ENCODE peak calls at places on chromosomes 4 and X, in four cellular contexts. One of them, this sample, is unnamed.
A peak's percentile ranks its signal among the peaks of the same experiment; 100 is the strongest.

GRCh38 chr4:25439913-25440477 is 62.9 kb downstream of the ANAPC4 start:
- DNase-seq in left lung: no peak
- DNase-seq in mammary epithelial cell: peak; percentile 41
- DNase-seq in Caco-2: peak; percentile 53
- DNase-seq in this sample: peak; percentile 55

GRCh38 chr4:133186845-133187244 is 37.8 kb downstream of the PCDH10 start:
- DNase-seq in left lung: no peak
- DNase-seq in mammary epithelial cell: no peak
- DNase-seq in Caco-2: no peak
- DNase-seq in this sample: no peak

GRCh38 chr4:80197601-80198444 is 520 bp downstream of the PRDM8 start:
- DNase-seq in left lung: peak; percentile 86
- DNase-seq in mammary epithelial cell: no peak
- DNase-seq in Caco-2: no peak
- DNase-seq in this sample: no peak

GRCh38 chr4:95505149-95505548 is 43.6 kb downstream of the UNC5C start:
- DNase-seq in left lung: no peak
- DNase-seq in mammary epithelial cell: peak; percentile 70
- DNase-seq in Caco-2: no peak
- DNase-seq in this sample: no peak

GRCh38 chr4:146814736-146815135 is 130.9 kb downstream of the TTC29 start:
- DNase-seq in left lung: no peak
- DNase-seq in mammary epithelial cell: no peak
- DNase-seq in Caco-2: no peak
- DNase-seq in this sample: no peak

GRCh38 chr4:122898370-122899150 is 23.8 kb downstream of the NUDT6 start:
- DNase-seq in left lung: no peak
- DNase-seq in mammary epithelial cell: peak; percentile 85
- DNase-seq in Caco-2: no peak
- DNase-seq in this sample: no peak

GRCh38 chr4:14646831-14647230 is 355.4 kb upstream of the CPEB2 start:
- DNase-seq in left lung: no peak
- DNase-seq in mammary epithelial cell: no peak
- DNase-seq in Caco-2: no peak
- DNase-seq in this sample: no peak

GRCh38 chr4:181612240-181612639 is 631.0 kb upstream of the TENM3 start:
- DNase-seq in left lung: no peak
- DNase-seq in mammary epithelial cell: no peak
- DNase-seq in Caco-2: no peak
- DNase-seq in this sample: no peak

GRCh38 chr4:189293459-189293858 is 647.2 kb upstream of the FRG1 start:
- DNase-seq in left lung: no peak
- DNase-seq in mammary epithelial cell: no peak
- DNase-seq in Caco-2: no peak
- DNase-seq in this sample: no peak

GRCh38 chr4:158316264-158316663 is 106.0 kb downstream of the TMEM144 start:
- DNase-seq in left lung: no peak
- DNase-seq in mammary epithelial cell: no peak
- DNase-seq in Caco-2: no peak
- DNase-seq in this sample: no peak

GRCh38 chr4:114980932-114981693 is 132.3 kb downstream of the NDST4 start:
- DNase-seq in left lung: no peak
- DNase-seq in mammary epithelial cell: no peak
- DNase-seq in Caco-2: no peak
- DNase-seq in this sample: no peak

GRCh38 chrX:118644378-118644777 is 83.0 kb upstream of the IL13RA1 start:
- DNase-seq in left lung: no peak
- DNase-seq in mammary epithelial cell: peak; percentile 23
- DNase-seq in Caco-2: no peak
- DNase-seq in this sample: no peak

GRCh38 chr4:138053601-138054322 is 188.4 kb downstream of the SLC7A11 start:
- DNase-seq in left lung: no peak
- DNase-seq in mammary epithelial cell: peak; percentile 85
- DNase-seq in Caco-2: no peak
- DNase-seq in this sample: no peak

GRCh38 chr4:27666943-27667342 is 806.3 kb downstream of the STIM2 start:
- DNase-seq in left lung: no peak
- DNase-seq in mammary epithelial cell: peak; percentile 3
- DNase-seq in Caco-2: peak; percentile 27
- DNase-seq in this sample: no peak

GRCh38 chr4:130359537-130359936 is 1263.6 kb downstream of the C4orf33 start:
- DNase-seq in left lung: no peak
- DNase-seq in mammary epithelial cell: no peak
- DNase-seq in Caco-2: no peak
- DNase-seq in this sample: no peak

GRCh38 chr4:41213563-41214157 is 682 bp downstream of the APBB2 start:
- DNase-seq in left lung: peak; percentile 79
- DNase-seq in mammary epithelial cell: peak; percentile 20
- DNase-seq in Caco-2: no peak
- DNase-seq in this sample: no peak

GRCh38 chr4:48699470-48699869 is 80.6 kb downstream of the FRYL start:
- DNase-seq in left lung: no peak
- DNase-seq in mammary epithelial cell: peak; percentile 53
- DNase-seq in Caco-2: no peak
- DNase-seq in this sample: no peak

GRCh38 chr4:174460684-174461083 is 61.6 kb downstream of the HPGD start:
- DNase-seq in left lung: no peak
- DNase-seq in mammary epithelial cell: peak; percentile 20
- DNase-seq in Caco-2: no peak
- DNase-seq in this sample: no peak

GRCh38 chr4:42574873-42575272 is 82.0 kb downstream of the ATP8A1 start:
- DNase-seq in left lung: no peak
- DNase-seq in mammary epithelial cell: no peak
- DNase-seq in Caco-2: no peak
- DNase-seq in this sample: no peak

GRCh38 chr4:150006197-150006596 is 72.0 kb upstream of the DCLK2 start:
- DNase-seq in left lung: no peak
- DNase-seq in mammary epithelial cell: no peak
- DNase-seq in Caco-2: no peak
- DNase-seq in this sample: no peak

GRCh38 chr4:55866973-55867574 is 13.6 kb downstream of the EXOC1 start:
- DNase-seq in left lung: no peak
- DNase-seq in mammary epithelial cell: peak; percentile 54
- DNase-seq in Caco-2: no peak
- DNase-seq in this sample: no peak

GRCh38 chr4:1416948-1417260 is 10.7 kb upstream of the NKX1-1 start:
- DNase-seq in left lung: peak; percentile 43
- DNase-seq in mammary epithelial cell: no peak
- DNase-seq in Caco-2: no peak
- DNase-seq in this sample: no peak

GRCh38 chr4:83830138-83830537 is 294.2 kb downstream of the GPAT3 start:
- DNase-seq in left lung: no peak
- DNase-seq in mammary epithelial cell: no peak
- DNase-seq in Caco-2: peak; percentile 61
- DNase-seq in this sample: no peak

GRCh38 chrX:150465326-150465725 is 102.2 kb downstream of the MAMLD1 start:
- DNase-seq in left lung: no peak
- DNase-seq in mammary epithelial cell: no peak
- DNase-seq in Caco-2: no peak
- DNase-seq in this sample: no peak

GRCh38 chr4:182576609-182577289 is 333.5 kb downstream of the TENM3 start:
- DNase-seq in left lung: no peak
- DNase-seq in mammary epithelial cell: no peak
- DNase-seq in Caco-2: no peak
- DNase-seq in this sample: no peak

GRCh38 chrX:20421275-20421674 is 154.6 kb upstream of the RPS6KA3 start:
- DNase-seq in left lung: no peak
- DNase-seq in mammary epithelial cell: no peak
- DNase-seq in Caco-2: no peak
- DNase-seq in this sample: no peak

GRCh38 chrX:115367956-115368355 is 78.4 kb downstream of the LUZP4 start:
- DNase-seq in left lung: no peak
- DNase-seq in mammary epithelial cell: peak; percentile 57
- DNase-seq in Caco-2: no peak
- DNase-seq in this sample: no peak

GRCh38 chrX:75522565-75523411 is at the start of gene ZDHHC15:
- DNase-seq in left lung: peak; percentile 82
- DNase-seq in mammary epithelial cell: no peak
- DNase-seq in Caco-2: no peak
- DNase-seq in this sample: no peak

GRCh38 chrX:69319376-69319775 is 154.1 kb upstream of the PJA1 start:
- DNase-seq in left lung: no peak
- DNase-seq in mammary epithelial cell: peak; percentile 53
- DNase-seq in Caco-2: no peak
- DNase-seq in this sample: no peak

GRCh38 chr4:71773004-71773403 is 10.9 kb downstream of the GC start:
- DNase-seq in left lung: no peak
- DNase-seq in mammary epithelial cell: no peak
- DNase-seq in Caco-2: no peak
- DNase-seq in this sample: no peak

GRCh38 chr4:65386927-65387326 is 283.4 kb downstream of the EPHA5 start:
- DNase-seq in left lung: peak; percentile 4
- DNase-seq in mammary epithelial cell: no peak
- DNase-seq in Caco-2: no peak
- DNase-seq in this sample: no peak

GRCh38 chr4:163582688-163583087 is 88.2 kb downstream of the TMA16 start:
- DNase-seq in left lung: no peak
- DNase-seq in mammary epithelial cell: no peak
- DNase-seq in Caco-2: no peak
- DNase-seq in this sample: no peak

GRCh38 chrX:116276191-116276700 is 105.7 kb downstream of the AGTR2 start:
- DNase-seq in left lung: no peak
- DNase-seq in mammary epithelial cell: no peak
- DNase-seq in Caco-2: no peak
- DNase-seq in this sample: no peak

GRCh38 chrX:139691493-139691842 is 16.5 kb downstream of the MCF2 start:
- DNase-seq in left lung: no peak
- DNase-seq in mammary epithelial cell: no peak
- DNase-seq in Caco-2: no peak
- DNase-seq in this sample: no peak

DNA sequence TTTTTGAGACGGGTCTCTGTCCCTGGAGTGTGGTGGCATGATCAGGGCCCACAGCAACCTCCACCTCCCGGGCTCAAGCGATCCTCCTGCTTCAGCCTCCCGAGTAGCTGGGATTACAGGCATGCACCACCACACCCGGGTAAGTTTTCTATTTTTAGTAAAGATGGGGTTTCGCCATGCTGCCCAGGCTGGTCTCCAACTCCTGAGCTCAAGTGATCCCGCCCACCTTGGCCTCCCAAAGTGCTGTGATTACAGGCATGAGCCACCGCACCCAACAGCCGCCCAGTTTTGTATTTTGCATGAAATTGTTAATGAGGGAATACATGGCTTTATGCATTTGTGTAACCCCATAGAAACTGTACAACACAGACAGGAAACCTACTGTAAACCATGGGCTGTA is 2.8 kb upstream of the ARHGAP4 start:
- DNase-seq in left lung: no peak
- DNase-seq in mammary epithelial cell: no peak
- DNase-seq in Caco-2: no peak
- DNase-seq in this sample: no peak
- H3K4me1 ChIP-seq in left lung: peaks cover 4% of the 10 kb centered on the region
- H3K4me1 ChIP-seq in mammary epithelial cell: peaks cover 7% of the 10 kb centered on the region
- H3K4me1 ChIP-seq in Caco-2: peaks cover 8% of the 10 kb centered on the region
- H3K4me1 ChIP-seq in this sample: peaks cover 1% of the 10 kb centered on the region

GRCh38 chrX:136143714-136144113 is 3.6 kb upstream of the FHL1 start:
- DNase-seq in left lung: no peak
- DNase-seq in mammary epithelial cell: no peak
- DNase-seq in Caco-2: no peak
- DNase-seq in this sample: no peak

GRCh38 chrX:136146614-136147319 is 566 bp upstream of the FHL1 start:
- DNase-seq in left lung: peak; percentile 66
- DNase-seq in mammary epithelial cell: no peak
- DNase-seq in Caco-2: no peak
- DNase-seq in this sample: no peak

GRCh38 chrX:136147966-136148365 is 633 bp downstream of the FHL1 start:
- DNase-seq in left lung: no peak
- DNase-seq in mammary epithelial cell: no peak
- DNase-seq in Caco-2: no peak
- DNase-seq in this sample: no peak

GRCh38 chrX:136147320-136147901 is at the start of gene FHL1:
- DNase-seq in left lung: peak; percentile 80
- DNase-seq in mammary epithelial cell: no peak
- DNase-seq in Caco-2: no peak
- DNase-seq in this sample: no peak

GRCh38 chrX:136148391-136148790 is 1.1 kb downstream of the FHL1 start:
- DNase-seq in left lung: no peak
- DNase-seq in mammary epithelial cell: no peak
- DNase-seq in Caco-2: no peak
- DNase-seq in this sample: no peak
- H3K4me3 ChIP-seq in left lung: peak overlapping the region; percentile 42
- H3K4me3 ChIP-seq in mammary epithelial cell: no peak overlapping the region
- H3K4me3 ChIP-seq in Caco-2: no peak overlapping the region
- H3K4me3 ChIP-seq in this sample: peak overlapping the region; percentile 96

GRCh38 chr4:2843909-2844584 is 403 bp downstream of the ADD1 start:
- DNase-seq in left lung: peak; percentile 87
- DNase-seq in mammary epithelial cell: peak; percentile 30
- DNase-seq in Caco-2: peak; percentile 72
- DNase-seq in this sample: no peak
- H3K4me1 ChIP-seq in left lung: peaks cover 22% of the 10 kb centered on the region
- H3K4me1 ChIP-seq in mammary epithelial cell: peaks cover 11% of the 10 kb centered on the region
- H3K4me1 ChIP-seq in Caco-2: peaks cover 27% of the 10 kb centered on the region
- H3K4me1 ChIP-seq in this sample: no peaks in the 10 kb centered on the region

GRCh38 chrX:151694121-151694520 is 1.1 kb upstream of the PRRG3 start:
- DNase-seq in left lung: no peak
- DNase-seq in mammary epithelial cell: no peak
- DNase-seq in Caco-2: no peak
- DNase-seq in this sample: no peak

GRCh38 chrX:151694661-151695582 is at the start of gene PRRG3:
- DNase-seq in left lung: no peak
- DNase-seq in mammary epithelial cell: no peak
- DNase-seq in Caco-2: no peak
- DNase-seq in this sample: no peak

GRCh38 chrX:151697537-151697936 is 2.3 kb downstream of the PRRG3 start:
- DNase-seq in left lung: no peak
- DNase-seq in mammary epithelial cell: no peak
- DNase-seq in Caco-2: no peak
- DNase-seq in this sample: no peak

GRCh38 chrX:151692825-151693224 is 2.4 kb upstream of the PRRG3 start:
- DNase-seq in left lung: no peak
- DNase-seq in mammary epithelial cell: no peak
- DNase-seq in Caco-2: no peak
- DNase-seq in this sample: no peak

DNA sequence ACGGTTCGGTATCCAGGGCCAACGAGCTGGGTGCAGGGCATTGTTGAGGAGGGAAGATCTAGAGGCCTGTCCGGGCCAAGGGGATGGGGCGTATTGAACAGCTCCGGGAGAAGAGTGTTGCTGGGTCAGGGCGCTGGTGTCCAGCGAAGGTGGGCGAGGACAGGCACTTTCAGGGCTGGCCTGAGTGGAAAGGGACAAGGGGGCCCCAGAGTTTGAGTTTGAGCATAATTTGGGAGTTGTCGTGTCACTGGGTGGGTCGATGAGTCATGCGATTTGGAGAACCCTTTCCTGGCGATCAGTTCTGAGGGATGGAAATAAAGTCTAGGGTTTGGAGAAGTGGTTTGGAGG is 299 bp downstream of the PRRG3 start:
- DNase-seq in left lung: no peak
- DNase-seq in mammary epithelial cell: no peak
- DNase-seq in Caco-2: no peak
- DNase-seq in this sample: no peak
- H3K4me3 ChIP-seq in left lung: no peak overlapping the region
- H3K4me3 ChIP-seq in mammary epithelial cell: no peak overlapping the region
- H3K4me3 ChIP-seq in Caco-2: no peak overlapping the region
- H3K4me3 ChIP-seq in this sample: peak overlapping the region; percentile 76

GRCh38 chrX:48940404-48940955 is 16.9 kb downstream of the OTUD5 start:
- DNase-seq in left lung: no peak
- DNase-seq in mammary epithelial cell: no peak
- DNase-seq in Caco-2: no peak
- DNase-seq in this sample: no peak
- H3K4me1 ChIP-seq in left lung: peaks cover 4% of the 10 kb centered on the region
- H3K4me1 ChIP-seq in mammary epithelial cell: no peaks in the 10 kb centered on the region
- H3K4me1 ChIP-seq in Caco-2: no peaks in the 10 kb centered on the region
- H3K4me1 ChIP-seq in this sample: peaks cover 4% of the 10 kb centered on the region